ENCODE peak calls at places on chromosomes 11 and 22, in five cellular contexts. One of them, this sample, is unnamed.

GRCh38 chr11:16789061-16789415 is 50.6 kb downstream of the C11orf58 start:
- DNase-seq in NCI-H748 treated with DMSO at 0.1 percent for 48 hours: no peak
- DNase-seq in HTR-8/SVneo: no peak
- DNase-seq in GM23248: no peak
- DNase-seq in NCI-H510A: no peak
- DNase-seq in this sample: no peak

GRCh38 chr11:85590848-85591483 is 36.2 kb downstream of the DLG2 start:
- DNase-seq in GM23248: peak
- DNase-seq in NCI-H748 treated with DMSO at 0.1 percent for 48 hours: peak
- DNase-seq in HTR-8/SVneo: peak
- DNase-seq in NCI-H510A: no peak
- DNase-seq in this sample: peak

GRCh38 chr22:22060200-22061084 is 77.9 kb upstream of the TOP3B start:
- DNase-seq in NCI-H748 treated with DMSO at 0.1 percent for 48 hours: no peak
- DNase-seq in HTR-8/SVneo: peak
- DNase-seq in NCI-H510A: no peak
- DNase-seq in GM23248: peak
- DNase-seq in this sample: peak

GRCh38 chr22:39463931-39464390 is 7.1 kb downstream of the MGAT3 start:
- DNase-seq in NCI-H748 treated with DMSO at 0.1 percent for 48 hours: no peak
- DNase-seq in NCI-H510A: no peak
- DNase-seq in GM23248: peak
- DNase-seq in HTR-8/SVneo: no peak
- DNase-seq in this sample: no peak

GRCh38 chr11:133946541-133947297 is 10.0 kb downstream of the IGSF9B start:
- DNase-seq in GM23248: no peak
- DNase-seq in HTR-8/SVneo: no peak
- DNase-seq in NCI-H510A: peak
- DNase-seq in NCI-H748 treated with DMSO at 0.1 percent for 48 hours: no peak
- DNase-seq in this sample: no peak

GRCh38 chr11:95977534-95978174 is 53.7 kb upstream of the MTMR2 start:
- DNase-seq in GM23248: peak
- DNase-seq in NCI-H748 treated with DMSO at 0.1 percent for 48 hours: no peak
- DNase-seq in NCI-H510A: no peak
- DNase-seq in HTR-8/SVneo: peak
- DNase-seq in this sample: peak

GRCh38 chr11:116461789-116462188 is 311.0 kb downstream of the BUD13 start:
- DNase-seq in NCI-H748 treated with DMSO at 0.1 percent for 48 hours: no peak
- DNase-seq in GM23248: peak
- DNase-seq in NCI-H510A: no peak
- DNase-seq in HTR-8/SVneo: no peak
- DNase-seq in this sample: no peak

GRCh38 chr11:94028436-94028835 is 7.3 kb downstream of the HEPHL1 start:
- DNase-seq in NCI-H748 treated with DMSO at 0.1 percent for 48 hours: no peak
- DNase-seq in GM23248: peak
- DNase-seq in HTR-8/SVneo: no peak
- DNase-seq in NCI-H510A: no peak
- DNase-seq in this sample: peak

GRCh38 chr11:13433437-13433836 is 29.6 kb downstream of the BTBD10 start:
- DNase-seq in NCI-H510A: no peak
- DNase-seq in NCI-H748 treated with DMSO at 0.1 percent for 48 hours: no peak
- DNase-seq in GM23248: no peak
- DNase-seq in HTR-8/SVneo: no peak
- DNase-seq in this sample: no peak

GRCh38 chr11:100525635-100526034 is 161.5 kb upstream of the ARHGAP42 start:
- DNase-seq in NCI-H510A: no peak
- DNase-seq in NCI-H748 treated with DMSO at 0.1 percent for 48 hours: no peak
- DNase-seq in GM23248: no peak
- DNase-seq in HTR-8/SVneo: no peak
- DNase-seq in this sample: no peak

This sample was measured in fibroblast of mammary gland.